ENCODE peak calls at places on chromosomes 1 and 21, in nine cellular contexts. L is GM13976; A is IMR-90; D is AG09309; Y is activated CD8-positive, alpha-beta memory T cell treated with anti-CD3 and anti-CD28 coated beads, Interleukin-2, amount 50 U/mL, for 48 hours; I is activated CD8-positive, alpha-beta T cell treated with anti-CD3 and anti-CD28 coated beads for 36 hours; W is HuH-7; X is stimulated activated CD8-positive, alpha-beta memory T cell treated with anti-CD3 and anti-CD28 coated beads, Interleukin-15, amount 100 ng/mL, for 4 hours; U is amygdala. Z is an unnamed sample.

GRCh38 chr1:221098462-221099406 is 219.5 kb downstream of the HLX start:
- DNase-seq in U (no peak), D (no peak), L (no peak), X (no peak), W (no peak), Y (no peak), I (no peak), A (peak; percentile 15), Z (no peak)

GRCh38 chr1:108601708-108602410 is 42.0 kb downstream of the EEIG2 start:
- DNase-seq in U (no peak), A (no peak), I (no peak), L (no peak), W (no peak), D (no peak), X (no peak), Y (no peak), Z (no peak)

GRCh38 chr1:114669562-114670082 is at the start of gene DENND2C:
- DNase-seq in Y (no peak), D (no peak), A (no peak), I (no peak), X (no peak), U (no peak), W (no peak), L (no peak), Z (peak; percentile 28)

GRCh38 chr1:30840904-30841598 is 67.5 kb downstream of the SDC3 start:
- DNase-seq in A (peak; percentile 17), X (no peak), Y (no peak), I (no peak), D (no peak), W (no peak), L (no peak), U (no peak), Z (no peak)

GRCh38 chr1:197911857-197912696 is 5.1 kb upstream of the LHX9 start:
- DNase-seq in I (no peak), L (peak; percentile 31), W (peak; percentile 55), X (no peak), U (no peak), D (no peak), A (no peak), Y (peak; percentile 63), Z (no peak)

GRCh38 chr1:153922076-153922837 is 515 bp downstream of the GATAD2B start:
- DNase-seq in A (no peak), L (no peak), W (peak; percentile 71), D (no peak), X (peak; percentile 53), U (no peak), I (peak; percentile 82), Y (peak; percentile 80), Z (peak; percentile 46)

GRCh38 chr1:21192284-21192683 is 15.6 kb upstream of the EIF4G3 start:
- DNase-seq in D (no peak), X (no peak), W (no peak), I (no peak), Y (no peak), L (no peak), A (no peak), U (no peak), Z (no peak)

GRCh38 chr1:8597455-8597854 is 220.0 kb downstream of the RERE start:
- DNase-seq in I (no peak), U (no peak), W (no peak), Y (no peak), X (no peak), A (peak; percentile 70), D (no peak), L (no peak), Z (no peak)

GRCh38 chr21:37000381-37000780 is 6.1 kb upstream of the RIPPLY3 start:
- DNase-seq in D (no peak), I (no peak), X (no peak), L (no peak), A (no peak), Y (no peak), W (no peak), U (no peak), Z (no peak)